ENCODE peak calls at places on chromosomes 3 and 15, in eight cellular contexts. L is lung, J is neural crest cell, Z is glutamatergic neuron, P is H1, A is mammary epithelial cell, U is RWPE1, G is fibroblast of mammary gland. E is an unnamed sample.

GRCh38 chr3:81434171-81434570 is 327.3 kb downstream of the GBE1 start:
- DNase-seq in A (no peak), G (no peak), P (no peak), J (no peak), U (no peak), Z (no peak), L (no peak), E (no peak)

GRCh38 chr15:99568548-99569352 is 3.0 kb downstream of the MEF2A start:
- DNase-seq in G (no peak), A (no peak), U (no peak), J (no peak), L (no peak), P (no peak), Z (no peak), E (no peak)

GRCh38 chr3:117562000-117562399 is 852.4 kb downstream of the TUSC7 start:
- DNase-seq in J (no peak), A (no peak), L (no peak), U (no peak), G (no peak), P (no peak), Z (no peak), E (no peak)

GRCh38 chr15:31465083-31465955 is 138.7 kb downstream of the KLF13 start:
- DNase-seq in G (no peak), J (no peak), P (no peak), U (peak), A (peak), Z (no peak), L (no peak), E (no peak)

GRCh38 chr3:73469331-73469730 is 155.4 kb downstream of the PDZRN3 start:
- DNase-seq in L (no peak), J (no peak), U (no peak), P (no peak), A (no peak), G (peak), Z (no peak), E (no peak)

GRCh38 chr3:42691861-42692666 is 6.7 kb downstream of the KLHL40 start:
- DNase-seq in L (no peak), A (no peak), P (no peak), J (no peak), Z (no peak), G (no peak), U (no peak), E (peak)

GRCh38 chr3:123834631-123835030 is 49.5 kb downstream of the MYLK start:
- DNase-seq in U (peak), A (peak), L (no peak), P (no peak), G (peak), Z (no peak), J (no peak), E (no peak)

GRCh38 chr3:195086341-195086740 is 184.6 kb downstream of the XXYLT1 start:
- DNase-seq in Z (no peak), J (no peak), P (no peak), G (no peak), L (no peak), U (no peak), A (no peak), E (peak)

GRCh38 chr3:134485075-134485536 is 679 bp downstream of the ANAPC13 start:
- DNase-seq in U (peak), J (no peak), L (no peak), A (no peak), P (no peak), Z (no peak), G (peak), E (no peak)

GRCh38 chr15:74957301-74958035 is 896 bp upstream of the RPP25 start:
- DNase-seq in P (no peak), Z (no peak), L (peak), A (no peak), J (no peak), G (peak), U (no peak), E (no peak)

GRCh38 chr15:74958908-74959642 is 2.5 kb upstream of the RPP25 start:
- DNase-seq in G (no peak), J (no peak), Z (peak), L (no peak), U (no peak), A (no peak), P (no peak), E (no peak)

GRCh38 chr15:74956648-74957300 is at the start of gene RPP25:
- DNase-seq in L (peak), U (peak), Z (peak), J (peak), A (peak), P (no peak), G (peak), E (no peak)

GRCh38 chr15:74959643-74959939 is 3.0 kb upstream of the RPP25 start:
- DNase-seq in G (no peak), U (no peak), P (no peak), J (no peak), L (no peak), Z (no peak), A (no peak), E (no peak)

DNA sequence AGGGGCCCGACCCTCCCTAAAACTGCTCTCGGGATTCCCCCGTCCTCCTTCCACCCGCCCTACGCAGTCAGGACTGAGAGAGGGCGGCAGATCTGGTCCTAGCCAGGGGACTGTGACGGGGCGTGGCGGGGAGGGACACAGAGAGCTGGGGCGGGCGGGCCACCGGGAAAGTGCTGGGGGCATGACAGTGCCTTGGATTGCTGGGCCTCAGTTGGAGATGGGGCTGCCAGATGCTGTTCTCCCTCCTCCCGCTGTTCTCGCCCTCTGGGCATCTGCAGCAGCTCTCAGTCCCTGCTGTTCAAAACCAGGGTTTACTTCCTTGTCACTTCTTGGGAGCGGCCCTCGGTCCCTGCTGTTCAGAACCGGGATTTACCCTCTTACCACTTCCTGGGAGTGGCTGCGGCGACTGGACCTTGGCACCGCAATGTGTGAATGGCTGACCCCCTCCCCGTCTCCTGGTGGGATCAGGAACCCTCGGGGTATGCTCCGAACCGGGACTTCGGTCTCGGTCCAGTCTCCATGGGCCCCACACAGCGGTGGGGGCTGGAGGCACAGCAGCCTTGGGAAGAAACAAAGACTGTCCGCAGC is 1.8 kb upstream of the RPP25 start:
- DNase-seq in L (peak), J (peak), P (no peak), G (peak), Z (peak), A (no peak), U (no peak), E (no peak)
- TF ChIP-seq CTCF in L (no peak), J (peak), P (no peak), G (peak), Z (no peak), A (no peak), U (no peak), E (peak)

GRCh38 chr15:80937718-80938117 is 51.9 kb downstream of the MESD start:
- DNase-seq in L (no peak), G (no peak), J (no peak), P (no peak), U (no peak), A (no peak), Z (no peak), E (no peak)

GRCh38 chr15:80934761-80935221 is 54.8 kb downstream of the MESD start:
- DNase-seq in L (no peak), J (no peak), A (no peak), G (peak), U (no peak), P (no peak), Z (no peak), E (peak)

GRCh38 chr15:80932989-80933388 is 56.6 kb downstream of the MESD start:
- DNase-seq in J (no peak), G (peak), U (no peak), P (no peak), Z (no peak), A (no peak), L (no peak), E (peak)

GRCh38 chr15:80940331-80940730 is 49.3 kb downstream of the MESD start:
- DNase-seq in Z (no peak), G (no peak), P (no peak), A (no peak), J (no peak), U (no peak), L (no peak), E (no peak)

DNA sequence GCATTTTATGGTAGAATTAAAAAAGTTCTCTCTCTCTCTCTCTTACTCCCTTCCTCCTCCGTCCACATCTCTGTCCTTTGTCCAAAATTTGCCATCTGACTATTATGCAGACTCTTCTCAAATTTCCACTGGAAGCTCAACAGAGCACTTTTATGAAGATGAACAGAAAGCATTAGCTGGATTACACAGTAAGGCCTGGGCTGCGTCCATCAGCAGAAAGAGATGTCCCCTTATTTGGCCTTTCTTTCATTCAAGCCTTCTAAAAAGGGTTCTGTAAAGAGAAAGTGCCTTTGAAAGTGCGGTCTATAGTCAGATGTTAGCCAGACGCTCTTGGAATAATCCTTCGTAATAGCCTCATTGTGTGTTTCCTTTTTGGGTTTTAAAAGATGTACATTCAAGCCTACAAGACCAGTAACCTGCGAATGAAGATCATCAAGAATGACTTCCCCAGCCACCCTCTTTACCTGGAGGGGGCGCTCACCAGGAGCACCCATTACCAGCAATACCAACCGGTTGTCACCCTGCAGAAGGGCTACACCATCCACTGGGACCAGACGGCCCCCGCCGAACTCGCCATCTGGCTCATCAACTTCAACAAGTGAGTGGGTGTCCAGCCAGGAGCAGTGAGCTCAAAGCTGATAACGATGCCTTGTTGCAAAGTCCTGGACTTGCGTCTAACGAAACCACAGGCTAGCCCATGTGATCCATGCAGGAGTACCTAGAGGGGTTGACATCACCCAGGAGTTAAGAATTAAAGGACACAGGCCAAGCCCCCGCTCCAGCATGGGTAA is 53.1 kb downstream of the MESD start:
- DNase-seq in J (no peak), P (no peak), G (no peak), L (no peak), Z (no peak), U (no peak), A (no peak), E (no peak)
- TF ChIP-seq CTCF in J (no peak), P (peak), G (no peak), L (no peak), Z (no peak), U (no peak), A (no peak), E (peak)

GRCh38 chr3:127691494-127691893 is 18.7 kb downstream of the ABTB1 start:
- DNase-seq in J (no peak), G (no peak), A (no peak), Z (peak), P (no peak), U (no peak), L (no peak), E (peak)

GRCh38 chr3:127689266-127689860 is 16.6 kb downstream of the ABTB1 start:
- DNase-seq in A (no peak), J (no peak), Z (peak), G (no peak), U (no peak), P (no peak), L (no peak), E (peak)

GRCh38 chr3:127691974-127692373 is 19.2 kb downstream of the ABTB1 start:
- DNase-seq in A (no peak), L (no peak), P (no peak), U (no peak), J (no peak), Z (peak), G (no peak), E (peak)

GRCh38 chr3:127690106-127690505 is 17.4 kb downstream of the ABTB1 start:
- DNase-seq in Z (peak), G (peak), P (no peak), J (no peak), U (peak), L (no peak), A (peak), E (peak)

GRCh38 chr3:127690823-127691452 is 18.2 kb downstream of the ABTB1 start:
- DNase-seq in J (no peak), L (no peak), Z (peak), P (no peak), G (peak), U (peak), A (peak), E (peak)
- TF ChIP-seq CTCF in J (peak), L (no peak), Z (peak), P (peak), G (peak), U (peak), A (peak), E (peak)

GRCh38 chr15:58111718-58112104 is 26.5 kb upstream of the AQP9 start:
- DNase-seq in U (no peak), P (no peak), Z (no peak), A (no peak), J (no peak), G (no peak), L (no peak), E (no peak)
- TF ChIP-seq CTCF in U (no peak), P (no peak), Z (no peak), A (no peak), J (no peak), G (no peak), L (no peak), E (no peak)

DNA sequence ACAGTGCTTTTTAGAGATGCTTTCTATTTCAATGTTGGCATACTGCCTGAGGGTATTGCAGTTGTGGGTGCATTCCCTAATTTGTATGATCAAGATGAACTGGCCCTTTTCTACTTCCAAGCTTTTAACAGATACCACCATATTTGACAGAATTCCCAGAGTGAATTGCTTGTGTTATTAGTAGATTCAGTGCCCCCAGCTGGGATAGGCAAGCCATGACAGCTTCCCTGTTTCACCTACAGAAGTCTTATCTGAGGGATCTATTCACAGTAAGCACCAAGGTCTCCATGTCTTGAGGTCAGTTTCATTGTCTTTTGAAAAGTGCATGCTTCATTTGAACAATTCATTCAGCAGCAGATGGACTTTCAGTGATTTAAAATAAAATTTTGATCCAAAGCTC is 68.8 kb upstream of the GOLGA6B start:
- DNase-seq in P (no peak), A (peak), L (no peak), J (no peak), G (peak), Z (no peak), U (no peak), E (no peak)
- TF ChIP-seq CTCF in P (no peak), A (peak), L (no peak), J (no peak), G (peak), Z (no peak), U (peak), E (peak)

DNA sequence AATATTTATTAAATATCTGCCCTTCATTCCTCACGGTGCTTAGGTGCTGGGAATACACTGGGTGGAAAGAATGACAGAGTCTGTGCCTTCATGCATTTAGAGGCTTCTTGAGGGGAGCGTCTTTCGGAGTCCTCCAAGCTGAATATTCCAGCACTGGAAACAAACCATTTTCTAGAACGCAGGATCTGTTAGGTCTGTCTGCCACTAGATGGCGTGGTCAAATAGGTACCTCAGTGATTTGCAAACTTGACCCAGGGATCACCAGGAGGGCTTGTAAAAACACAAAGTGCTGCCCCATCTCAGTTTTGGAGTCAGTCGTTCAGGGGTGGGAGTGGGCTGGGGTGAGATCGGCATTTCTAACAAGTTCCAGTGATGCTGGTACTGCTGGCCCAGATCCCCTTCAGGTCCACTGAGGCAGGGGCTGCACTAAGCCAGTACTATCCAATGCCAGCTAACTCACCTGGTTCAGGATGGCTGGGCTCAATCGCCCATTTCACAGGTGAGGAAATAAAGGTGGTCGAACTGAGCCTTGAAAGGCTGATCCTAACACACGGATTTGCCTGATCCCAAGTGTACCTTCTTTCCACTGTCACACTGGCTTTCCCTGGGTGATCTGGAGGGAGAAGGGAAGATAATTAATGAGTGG is 14.8 kb downstream of the ARNT2 start:
- DNase-seq in P (no peak), L (no peak), U (peak), J (peak), G (peak), A (peak), Z (no peak), E (no peak)
- TF ChIP-seq CTCF in P (peak), L (peak), U (peak), J (peak), G (peak), A (peak), Z (peak), E (peak)

GRCh38 chr3:181940703-181941102 is 229.0 kb downstream of the SOX2 start:
- DNase-seq in G (no peak), A (no peak), P (no peak), U (no peak), L (no peak), Z (no peak), J (no peak), E (no peak)
- TF ChIP-seq CTCF in G (no peak), A (no peak), P (no peak), U (no peak), L (no peak), Z (no peak), J (no peak), E (no peak)

GRCh38 chr15:77579498-77580188 is 53.1 kb downstream of the LINGO1 start:
- DNase-seq in J (no peak), Z (no peak), G (no peak), L (no peak), A (no peak), U (no peak), P (no peak), E (no peak)

GRCh38 chr15:77578641-77579372 is 53.9 kb downstream of the LINGO1 start:
- DNase-seq in U (no peak), P (no peak), A (no peak), J (no peak), G (no peak), L (no peak), Z (no peak), E (no peak)

GRCh38 chr15:77576538-77576937 is 56.2 kb downstream of the LINGO1 start:
- DNase-seq in P (no peak), U (no peak), Z (no peak), G (no peak), L (no peak), A (no peak), J (no peak), E (no peak)

GRCh38 chr15:77575203-77575934 is 57.3 kb downstream of the LINGO1 start:
- DNase-seq in Z (no peak), A (no peak), G (no peak), P (no peak), J (no peak), L (no peak), U (no peak), E (no peak)

GRCh38 chr15:77577350-77577749 is 55.4 kb downstream of the LINGO1 start:
- DNase-seq in Z (no peak), A (no peak), P (no peak), L (no peak), J (no peak), G (no peak), U (no peak), E (no peak)
- TF ChIP-seq CTCF in Z (no peak), A (no peak), P (no peak), L (no peak), J (no peak), G (no peak), U (no peak), E (no peak)

DNA sequence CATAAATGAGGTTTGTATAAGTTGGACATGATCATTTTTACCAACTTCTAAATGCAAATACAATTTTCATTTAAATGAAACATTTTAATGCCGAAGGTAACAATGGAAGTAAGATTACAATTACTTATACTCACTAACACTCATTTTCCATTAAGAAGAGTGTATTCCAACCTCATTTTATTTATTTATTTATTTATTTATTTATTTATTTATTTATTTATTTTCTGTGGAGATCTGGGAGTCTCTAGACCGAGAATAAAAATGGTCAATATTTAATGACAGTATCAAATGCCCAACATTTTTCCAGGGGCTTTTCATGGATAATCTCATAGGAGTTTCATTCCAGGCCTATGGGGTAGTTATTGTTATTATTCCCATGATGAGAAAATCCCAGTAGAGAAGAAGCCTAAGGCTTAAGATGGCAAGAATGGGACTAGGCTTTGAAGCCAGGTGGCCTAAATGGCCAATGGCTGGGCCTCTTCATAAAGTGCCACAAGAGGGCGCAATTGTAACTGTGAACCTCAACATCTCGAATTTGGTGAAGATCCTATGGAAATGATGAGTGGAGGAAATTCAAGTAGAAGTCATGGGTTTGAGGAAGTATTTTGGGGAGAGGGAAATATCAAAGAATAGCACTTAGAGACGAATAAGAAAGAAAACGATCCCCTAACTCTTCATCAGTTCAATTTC is 21.3 kb downstream of the VGLL3 start:
- DNase-seq in G (peak), L (no peak), Z (no peak), U (no peak), P (peak), J (no peak), A (peak), E (no peak)
- TF ChIP-seq CTCF in G (peak), L (peak), Z (peak), U (peak), P (peak), J (peak), A (peak), E (peak)

GRCh38 chr3:8501388-8502131 is at the start of gene LMCD1:
- DNase-seq in Z (peak), G (peak), P (peak), L (peak), U (peak), A (peak), J (peak), E (peak)
- TF ChIP-seq CTCF in Z (no peak), G (no peak), P (no peak), L (no peak), U (no peak), A (peak), J (no peak), E (peak)

E was measured in chondrocyte.